ENCODE peak calls at places on chromosomes 7 and 10, in eight cellular contexts. F is GM23338, J is osteoblast, T is uterus, M is IMR-90, S is NT2/D1, H is epithelial cell of esophagus, R is body of pancreas. D is an unnamed sample.

GRCh38 chr10:30581779-30582380 is 47.7 kb downstream of the LYZL2 start:
- DNase-seq in J (peak), R (peak), S (peak), F (peak), T (no peak), H (peak), M (peak), D (peak)

GRCh38 chr10:121862624-121863023 is 65.2 kb downstream of the ATE1 start:
- DNase-seq in R (no peak), M (no peak), S (no peak), J (no peak), H (no peak), T (no peak), F (peak), D (no peak)

GRCh38 chr10:78335691-78336401 is 302.2 kb downstream of the RPS24 start:
- DNase-seq in H (no peak), T (peak), R (peak), F (no peak), M (peak), S (no peak), J (peak), D (no peak)

GRCh38 chr7:101754432-101755159 is 62.8 kb upstream of the CUX1 start:
- DNase-seq in T (peak), J (peak), F (no peak), H (peak), M (peak), R (no peak), S (no peak), D (peak)

GRCh38 chr7:24290004-24290641 is 6.1 kb downstream of the NPY start:
- DNase-seq in T (no peak), H (peak), F (peak), J (peak), S (peak), M (peak), R (no peak), D (peak)

GRCh38 chr10:8054498-8055407 is at the start of gene GATA3:
- DNase-seq in S (no peak), F (peak), M (peak), H (peak), T (no peak), R (no peak), J (peak), D (peak)

GRCh38 chr7:128168667-128169210 is 72.3 kb upstream of the LEP start:
- DNase-seq in M (no peak), H (peak), T (no peak), F (peak), J (peak), R (peak), S (peak), D (peak)

GRCh38 chr7:73703985-73704639 is 15.4 kb downstream of the STX1A start:
- DNase-seq in S (no peak), M (peak), F (peak), J (peak), T (peak), H (peak), R (no peak), D (no peak)

GRCh38 chr7:18939771-18940576 is 177.5 kb downstream of the TWIST1 start:
- DNase-seq in S (no peak), T (no peak), H (no peak), F (peak), R (no peak), J (no peak), M (no peak), D (no peak)

GRCh38 chr7:19060870-19061269 is 56.6 kb downstream of the TWIST1 start:
- DNase-seq in T (no peak), R (no peak), F (no peak), M (peak), J (no peak), H (peak), S (no peak), D (peak)

GRCh38 chr7:158390460-158390859 is 197.2 kb downstream of the PTPRN2 start:
- DNase-seq in M (no peak), F (no peak), J (peak), R (no peak), T (no peak), H (no peak), S (no peak), D (no peak)

GRCh38 chr7:46754135-46754730 is 827.7 kb downstream of the TNS3 start:
- DNase-seq in F (no peak), J (peak), T (no peak), S (no peak), H (peak), R (no peak), M (peak), D (peak)

GRCh38 chr7:137933270-137934017 is 68.4 kb downstream of the CREB3L2 start:
- DNase-seq in S (no peak), R (no peak), M (peak), F (no peak), T (peak), H (peak), J (no peak), D (peak)

GRCh38 chr7:74012842-74013249 is 15.1 kb upstream of the ELN start:
- DNase-seq in S (no peak), T (no peak), H (peak), F (peak), J (peak), M (peak), R (no peak), D (peak)

GRCh38 chr10:49388161-49388560 is 7.7 kb downstream of the DRGX start:
- DNase-seq in S (no peak), M (no peak), J (no peak), F (no peak), H (no peak), T (no peak), R (no peak), D (no peak)

GRCh38 chr7:30858576-30858975 is 53.1 kb upstream of the AQP1 start:
- DNase-seq in J (peak), T (no peak), H (no peak), S (no peak), F (no peak), R (no peak), M (no peak), D (no peak)

GRCh38 chr10:88557246-88557645 is 25.9 kb downstream of the RNLS start:
- DNase-seq in M (peak), H (no peak), T (no peak), R (no peak), S (no peak), J (no peak), F (no peak), D (no peak)

GRCh38 chr10:106038246-106038645 is 1126.3 kb downstream of the SORCS1 start:
- DNase-seq in M (no peak), H (peak), T (no peak), R (no peak), S (no peak), J (no peak), F (no peak), D (no peak)

GRCh38 chr7:33918401-33919120 is 13.2 kb downstream of the BMPER start:
- DNase-seq in S (peak), H (no peak), T (no peak), M (no peak), R (no peak), F (peak), J (no peak), D (no peak)

GRCh38 chr7:131879424-131879823 is 323.0 kb upstream of the PODXL start:
- DNase-seq in J (no peak), H (no peak), F (no peak), T (no peak), R (no peak), M (no peak), S (no peak), D (no peak)

GRCh38 chr7:2172311-2173183 is 60.2 kb downstream of the MAD1L1 start:
- DNase-seq in J (peak), M (peak), R (peak), T (no peak), S (no peak), F (no peak), H (peak), D (peak)

GRCh38 chr7:90188281-90188680 is 23.3 kb upstream of the STEAP2 start:
- DNase-seq in J (no peak), F (no peak), M (no peak), T (no peak), S (no peak), R (peak), H (no peak), D (no peak)

GRCh38 chr10:102557569-102557968 is 53.8 kb downstream of the SUFU start:
- DNase-seq in R (no peak), S (no peak), H (no peak), M (no peak), F (no peak), T (no peak), J (no peak), D (no peak)

GRCh38 chr10:88922041-88922440 is 30.5 kb downstream of the ACTA2 start:
- DNase-seq in F (no peak), J (no peak), S (no peak), R (no peak), T (no peak), H (no peak), M (peak), D (no peak)

GRCh38 chr7:816300-816750 is 16.0 kb upstream of the SUN1 start:
- DNase-seq in R (peak), F (peak), T (peak), J (peak), S (peak), M (peak), H (peak), D (peak)
- H3K4me3 ChIP-seq in R (peak), F (peak), T (peak), J (peak), S (peak), M (peak), H (peak), D (peak)

GRCh38 chr10:35466170-35466569 is 129.9 kb downstream of the CCNY start:
- DNase-seq in S (no peak), F (no peak), R (no peak), J (no peak), T (no peak), M (no peak), H (no peak), D (no peak)
- H3K4me3 ChIP-seq in S (no peak), F (no peak), R (no peak), J (no peak), T (no peak), M (no peak), H (no peak), D (no peak)

DNA sequence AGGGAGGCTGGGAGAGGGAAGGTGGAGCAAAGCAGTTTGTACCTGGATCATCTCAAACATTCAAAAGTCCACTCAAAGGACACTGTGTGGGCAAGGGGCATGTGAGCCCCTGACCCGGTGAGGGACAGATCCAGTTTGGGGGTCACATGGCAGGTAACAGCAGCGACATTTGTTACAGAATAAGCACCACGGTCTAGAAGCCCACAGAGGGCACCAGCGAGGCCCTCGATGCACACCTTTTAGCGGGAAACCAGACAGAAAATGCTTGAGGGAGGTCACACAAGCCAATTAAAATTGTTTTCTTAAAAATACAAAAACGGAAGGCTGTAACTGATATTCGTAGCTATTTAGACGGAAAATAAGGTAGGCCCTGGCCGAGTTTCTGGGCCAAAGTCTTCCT is 144.4 kb downstream of the ZMYND11 start:
- DNase-seq in H (no peak), T (no peak), S (no peak), R (no peak), J (no peak), F (peak), M (no peak), D (no peak)
- H3K4me3 ChIP-seq in H (no peak), T (no peak), S (no peak), R (no peak), J (no peak), F (no peak), M (no peak), D (no peak)

GRCh38 chr10:101492205-101492604 is 95.9 kb downstream of the POLL start:
- DNase-seq in F (no peak), S (no peak), J (no peak), T (no peak), H (no peak), R (no peak), M (no peak), D (no peak)
- H3K4me3 ChIP-seq in F (no peak), S (no peak), J (no peak), T (no peak), H (no peak), R (no peak), M (no peak), D (no peak)

GRCh38 chr10:60387531-60387930 is 2.1 kb downstream of the ANK3 start:
- DNase-seq in M (no peak), H (no peak), F (no peak), R (no peak), T (no peak), S (no peak), J (no peak), D (no peak)
- H3K4me3 ChIP-seq in M (no peak), H (no peak), F (no peak), R (no peak), T (no peak), S (no peak), J (no peak), D (no peak)

GRCh38 chr10:62112963-62113362 is 155.7 kb downstream of the RTKN2 start:
- DNase-seq in R (no peak), T (no peak), J (no peak), F (no peak), H (no peak), M (no peak), S (no peak), D (no peak)

GRCh38 chr10:62115842-62116241 is 152.8 kb downstream of the RTKN2 start:
- DNase-seq in M (no peak), T (no peak), H (no peak), F (no peak), R (no peak), J (no peak), S (no peak), D (no peak)

GRCh38 chr10:62116896-62117295 is 151.7 kb downstream of the RTKN2 start:
- DNase-seq in F (no peak), S (no peak), M (no peak), T (no peak), R (no peak), J (no peak), H (peak), D (no peak)

GRCh38 chr10:62113680-62114079 is 155.0 kb downstream of the RTKN2 start:
- DNase-seq in T (no peak), M (no peak), J (no peak), F (no peak), R (no peak), H (peak), S (no peak), D (no peak)

DNA sequence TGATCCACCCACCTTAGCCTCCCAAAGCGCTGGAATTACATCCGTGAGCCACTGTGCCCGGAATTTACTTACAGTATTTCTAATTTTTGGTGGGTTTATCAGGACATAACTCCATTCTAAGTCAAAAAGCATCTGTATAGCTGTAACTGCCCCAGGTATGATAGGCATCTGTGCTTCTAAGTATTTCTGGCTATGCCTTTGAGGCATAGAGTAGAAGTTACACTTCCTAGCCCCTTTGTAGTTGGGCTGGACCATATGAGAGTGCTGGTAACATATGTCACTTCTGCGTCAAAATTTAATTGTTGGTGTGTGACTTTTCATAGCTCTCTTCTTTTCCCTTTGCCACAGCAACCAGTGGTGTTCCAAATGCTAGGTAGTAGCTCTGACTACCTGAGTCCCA is 153.3 kb downstream of the RTKN2 start:
- DNase-seq in F (no peak), J (no peak), H (no peak), R (no peak), T (no peak), S (no peak), M (no peak), D (no peak)
- H3K4me3 ChIP-seq in F (no peak), J (no peak), H (no peak), R (no peak), T (no peak), S (no peak), M (no peak), D (no peak)

DNA sequence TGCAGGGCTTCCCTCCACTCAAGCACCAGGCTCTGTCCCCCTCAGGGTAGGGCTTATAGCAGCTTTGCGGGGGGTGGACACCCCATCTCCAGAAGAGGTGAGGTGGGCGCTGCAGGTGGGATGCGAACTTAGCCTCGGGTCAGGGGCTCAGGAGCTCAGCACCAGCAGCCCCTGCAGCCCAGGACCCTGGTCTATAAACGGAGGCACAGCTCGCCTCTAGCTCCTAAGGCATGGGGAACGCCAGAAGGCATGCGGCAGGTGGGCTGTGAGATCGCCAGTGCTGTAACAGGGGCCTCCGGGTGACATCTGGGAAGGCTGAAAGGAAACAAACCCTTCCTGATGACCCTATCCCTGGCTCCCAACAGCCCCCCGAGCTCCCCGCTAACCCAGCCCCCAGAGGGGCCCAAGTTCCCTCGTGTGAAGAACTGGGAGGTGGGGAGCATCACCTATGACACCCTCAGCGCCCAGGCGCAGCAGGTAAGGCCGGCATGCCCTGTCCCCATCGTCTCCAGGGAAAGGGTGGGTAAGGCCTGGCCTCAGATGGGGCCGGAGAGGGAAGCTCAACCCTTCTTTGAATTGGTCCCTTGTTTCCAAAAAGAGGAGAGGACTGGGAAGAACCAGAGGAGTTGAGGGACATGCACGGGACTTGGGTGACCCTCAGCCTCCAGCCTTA is 4.2 kb downstream of the NOS3 start:
- DNase-seq in R (no peak), M (no peak), S (no peak), F (no peak), H (no peak), J (no peak), T (no peak), D (no peak)
- H3K4me3 ChIP-seq in R (no peak), M (no peak), S (no peak), F (no peak), H (no peak), J (no peak), T (no peak), D (no peak)